ENCODE peak calls at places on chromosomes 1 and 21, in eight cellular contexts. N is upper lobe of right lung, S is heart right ventricle, F is lower lobe of right lung, Z is DND-41, M is left lung, V is upper lobe of left lung, W is psoas muscle. R is an unnamed sample.

GRCh38 chr1:52532247-52532646 is 20.6 kb downstream of the TUT4 start:
- ATAC-seq in N (no peak), Z (no peak), F (no peak), W (no peak), M (no peak), S (no peak), V (no peak), R (no peak)

GRCh38 chr1:9687120-9687875 is 35.8 kb downstream of the PIK3CD start:
- ATAC-seq in Z (no peak), M (peak; percentile 70), W (peak; percentile 23), S (peak; percentile 54), V (peak; percentile 64), F (peak; percentile 59), N (peak; percentile 30), R (peak; percentile 32)

GRCh38 chr1:236581528-236581927 is 22.8 kb downstream of the HEATR1 start:
- ATAC-seq in M (no peak), Z (no peak), F (no peak), W (no peak), N (no peak), V (no peak), S (peak; percentile 39), R (no peak)

GRCh38 chr1:56390934-56391731 is 188.2 kb downstream of the PLPP3 start:
- ATAC-seq in F (no peak), N (no peak), S (no peak), W (no peak), V (no peak), Z (no peak), M (no peak), R (no peak)

GRCh38 chr1:167301355-167301754 is 80.7 kb downstream of the POU2F1 start:
- ATAC-seq in W (no peak), V (no peak), Z (peak; percentile 33), N (no peak), S (no peak), M (no peak), F (no peak), R (no peak)

GRCh38 chr1:53942149-53942957 is 3.1 kb downstream of the IFT25 start:
- ATAC-seq in S (no peak), F (no peak), N (no peak), M (no peak), W (no peak), V (no peak), Z (no peak), R (no peak)

GRCh38 chr1:241603626-241604337 is 36.4 kb downstream of the CHML start:
- ATAC-seq in F (peak; percentile 64), Z (no peak), N (peak; percentile 86), W (no peak), S (no peak), M (peak; percentile 80), V (peak; percentile 77), R (no peak)

GRCh38 chr1:170238704-170239391 is 93.1 kb downstream of the NTMT2 start:
- ATAC-seq in V (no peak), M (no peak), F (no peak), Z (no peak), S (no peak), N (no peak), W (no peak), R (peak; percentile 72)

GRCh38 chr21:46159841-46160562 is 4.6 kb upstream of the FTCD start:
- ATAC-seq in F (no peak), V (no peak), M (no peak), Z (no peak), N (no peak), S (no peak), W (no peak), R (no peak)

GRCh38 chr1:36458910-36459309 is 5.3 kb downstream of the MRPS15 start:
- ATAC-seq in N (peak; percentile 48), V (no peak), F (peak; percentile 28), W (no peak), M (peak; percentile 3), S (no peak), Z (no peak), R (no peak)

GRCh38 chr1:94755675-94756074 is 64.5 kb upstream of the SLC44A3 start:
- ATAC-seq in S (peak; percentile 41), F (peak; percentile 54), M (peak; percentile 60), N (peak; percentile 62), Z (peak; percentile 88), V (peak; percentile 87), W (peak; percentile 65), R (peak; percentile 77)

GRCh38 chr1:209768354-209768774 is 12.5 kb downstream of the TRAF3IP3 start:
- ATAC-seq in F (peak; percentile 63), W (no peak), M (peak; percentile 21), Z (peak; percentile 87), S (no peak), N (peak; percentile 57), V (peak; percentile 55), R (no peak)

GRCh38 chr1:13469343-13469742 is 44.5 kb downstream of the LRRC38 start:
- ATAC-seq in F (no peak), W (peak; percentile 92), S (peak; percentile 68), V (no peak), Z (peak; percentile 93), M (peak; percentile 57), N (peak; percentile 24), R (no peak)

GRCh38 chr1:111904478-111905218 is 84.8 kb downstream of the KCND3 start:
- ATAC-seq in Z (peak; percentile 33), N (no peak), V (no peak), M (no peak), W (peak; percentile 95), S (peak; percentile 91), F (no peak), R (peak; percentile 71)

GRCh38 chr1:161177936-161178244 is 583 bp upstream of the B4GALT3 start:
- ATAC-seq in M (no peak), N (no peak), F (no peak), V (no peak), W (no peak), Z (no peak), S (no peak), R (no peak)

GRCh38 chr1:161180643-161181042 is 3.3 kb upstream of the B4GALT3 start:
- ATAC-seq in F (no peak), N (no peak), M (no peak), S (no peak), V (no peak), Z (no peak), W (no peak), R (no peak)

GRCh38 chr1:161182214-161182613 is 4.9 kb upstream of the B4GALT3 start:
- ATAC-seq in V (no peak), Z (no peak), F (no peak), S (no peak), W (no peak), N (no peak), M (no peak), R (no peak)

GRCh38 chr1:161177112-161177935 is at the start of gene B4GALT3:
- ATAC-seq in F (peak; percentile 99), V (peak; percentile 99), S (peak; percentile 95), Z (peak; percentile 95), W (peak; percentile 99), M (peak; percentile 98), N (peak; percentile 97), R (peak; percentile 96)

GRCh38 chr1:161179698-161180097 is 2.4 kb upstream of the B4GALT3 start:
- ATAC-seq in F (no peak), N (no peak), Z (no peak), W (no peak), M (no peak), V (no peak), S (no peak), R (no peak)
- H3K4me1 ChIP-seq in F (peaks cover 44% of the 10 kb centered on the region), N (peaks cover 36% of the 10 kb centered on the region), Z (peaks cover 30% of the 10 kb centered on the region), W (peaks cover 17% of the 10 kb centered on the region), M (peaks cover 13% of the 10 kb centered on the region), V (peaks cover 29% of the 10 kb centered on the region), S (peaks cover 61% of the 10 kb centered on the region), R (peaks cover 37% of the 10 kb centered on the region)

GRCh38 chr1:185104083-185104482 is 52.7 kb downstream of the TRMT1L start:
- ATAC-seq in N (no peak), V (no peak), S (no peak), W (no peak), Z (no peak), F (no peak), M (no peak), R (no peak)
- H3K4me3 ChIP-seq in N (no peak overlapping the region), V (no peak overlapping the region), S (no peak overlapping the region), W (no peak overlapping the region), Z (no peak overlapping the region), F (no peak overlapping the region), M (no peak overlapping the region), R (no peak overlapping the region)

GRCh38 chr1:3399732-3400131 is 54.7 kb upstream of the ARHGEF16 start:
- ATAC-seq in F (no peak), S (no peak), Z (no peak), V (no peak), M (no peak), W (no peak), N (no peak), R (no peak)
- TF ChIP-seq CTCF in F (no peak), S (no peak), Z (no peak), V (no peak), M (no peak), W (no peak), N (no peak), R (no peak)

GRCh38 chr1:230285351-230285750 is 140.8 kb downstream of the PGBD5 start:
- ATAC-seq in S (no peak), V (no peak), Z (peak; percentile 2), M (no peak), N (no peak), F (no peak), W (no peak), R (no peak)
- H3K4me1 ChIP-seq in S (peaks cover 9% of the 10 kb centered on the region), V (peaks cover 10% of the 10 kb centered on the region), Z (no peaks in the 10 kb centered on the region), M (no peaks in the 10 kb centered on the region), N (no peaks in the 10 kb centered on the region), F (no peaks in the 10 kb centered on the region), W (no peaks in the 10 kb centered on the region), R (no peaks in the 10 kb centered on the region)

GRCh38 chr1:183185941-183186490 is at the start of gene LAMC2:
- ATAC-seq in V (peak; percentile 65), W (no peak), M (peak; percentile 96), N (peak; percentile 97), Z (no peak), F (peak; percentile 98), S (peak; percentile 82), R (peak; percentile 78)
- H3K4me3 ChIP-seq in V (peak within 1 kb of the TSS; percentile 49), W (no peak within 1 kb of the TSS), M (peak within 1 kb of the TSS; percentile 29), N (peak within 1 kb of the TSS; percentile 42), Z (no peak within 1 kb of the TSS), F (peak within 1 kb of the TSS; percentile 50), S (no peak within 1 kb of the TSS), R (peak within 1 kb of the TSS; percentile 50)

GRCh38 chr1:156177918-156178654 is 15.8 kb upstream of the SLC25A44 start:
- ATAC-seq in Z (peak; percentile 87), V (no peak), W (no peak), S (no peak), F (no peak), M (no peak), N (no peak), R (no peak)

GRCh38 chr1:156167536-156167935 is 14.2 kb downstream of the SEMA4A start:
- ATAC-seq in M (no peak), F (no peak), N (no peak), S (no peak), Z (no peak), V (no peak), W (no peak), R (no peak)

GRCh38 chr1:156176610-156177210 is 17.2 kb upstream of the SLC25A44 start:
- ATAC-seq in N (no peak), F (no peak), V (peak; percentile 4), M (no peak), S (peak; percentile 10), Z (no peak), W (no peak), R (no peak)

GRCh38 chr1:156172696-156173470 is 19.5 kb downstream of the SEMA4A start:
- ATAC-seq in W (no peak), M (no peak), V (no peak), Z (peak; percentile 22), S (no peak), N (no peak), F (no peak), R (no peak)
- TF ChIP-seq CTCF in W (no peak), M (no peak), V (no peak), Z (no peak), S (no peak), N (no peak), F (no peak), R (no peak)

GRCh38 chr1:31570906-31571305 is 5.4 kb upstream of the TINAGL1 start:
- ATAC-seq in Z (no peak), V (no peak), F (no peak), N (no peak), S (no peak), W (no peak), M (no peak), R (no peak)
- H3K4me1 ChIP-seq in Z (no peaks in the 10 kb centered on the region), V (peaks cover 33% of the 10 kb centered on the region), F (peaks cover 46% of the 10 kb centered on the region), N (peaks cover 44% of the 10 kb centered on the region), S (peaks cover 45% of the 10 kb centered on the region), W (peaks cover 8% of the 10 kb centered on the region), M (peaks cover 17% of the 10 kb centered on the region), R (peaks cover 36% of the 10 kb centered on the region)